ENCODE peak calls at places on chromosomes 13 and 19, in five cellular contexts. One of them, this sample, is unnamed.

GRCh38 chr13:42078113-42078769 is 29.8 kb downstream of the DGKH start:
- DNase-seq in breast epithelium: no peak
- DNase-seq in transverse colon: no peak
- DNase-seq in HCT116: no peak
- DNase-seq in GM12891: no peak
- DNase-seq in this sample: no peak

GRCh38 chr13:77533875-77534788 is 1.4 kb upstream of the SCEL start:
- DNase-seq in breast epithelium: no peak
- DNase-seq in transverse colon: no peak
- DNase-seq in HCT116: no peak
- DNase-seq in GM12891: no peak
- DNase-seq in this sample: no peak

GRCh38 chr19:57016491-57016890 is 103.3 kb upstream of the USP29 start:
- DNase-seq in breast epithelium: no peak
- DNase-seq in transverse colon: no peak
- DNase-seq in HCT116: no peak
- DNase-seq in GM12891: no peak
- DNase-seq in this sample: no peak

GRCh38 chr13:98059276-98059675 is 83.6 kb upstream of the FARP1 start:
- DNase-seq in breast epithelium: no peak
- DNase-seq in transverse colon: no peak
- DNase-seq in HCT116: no peak
- DNase-seq in GM12891: no peak
- DNase-seq in this sample: no peak

GRCh38 chr13:21557995-21558394 is 46.0 kb downstream of the MICU2 start:
- DNase-seq in breast epithelium: no peak
- DNase-seq in transverse colon: no peak
- DNase-seq in HCT116: peak
- DNase-seq in GM12891: no peak
- DNase-seq in this sample: no peak

GRCh38 chr13:99655351-99656091 is 154.2 kb downstream of the TM9SF2 start:
- DNase-seq in breast epithelium: no peak
- DNase-seq in transverse colon: no peak
- DNase-seq in HCT116: peak
- DNase-seq in GM12891: no peak
- DNase-seq in this sample: no peak

GRCh38 chr19:49677232-49677881 is at the start of gene PRMT1:
- DNase-seq in breast epithelium: no peak
- DNase-seq in transverse colon: peak
- DNase-seq in HCT116: no peak
- DNase-seq in GM12891: no peak
- DNase-seq in this sample: peak

GRCh38 chr19:42086770-42087550 is 11.0 kb downstream of the ZNF574 start:
- DNase-seq in breast epithelium: no peak
- DNase-seq in transverse colon: no peak
- DNase-seq in HCT116: no peak
- DNase-seq in GM12891: no peak
- DNase-seq in this sample: no peak

GRCh38 chr13:101305981-101306411 is 110.3 kb downstream of the NALCN start:
- DNase-seq in breast epithelium: no peak
- DNase-seq in transverse colon: no peak
- DNase-seq in HCT116: no peak
- DNase-seq in GM12891: no peak
- DNase-seq in this sample: no peak

GRCh38 chr19:8088752-8089663 is 36.4 kb downstream of the CCL25 start:
- DNase-seq in breast epithelium: no peak
- DNase-seq in transverse colon: no peak
- DNase-seq in HCT116: no peak
- DNase-seq in GM12891: no peak
- DNase-seq in this sample: no peak

GRCh38 chr13:28339419-28339818 is 155.5 kb downstream of the FLT1 start:
- DNase-seq in breast epithelium: no peak
- DNase-seq in transverse colon: no peak
- DNase-seq in HCT116: no peak
- DNase-seq in GM12891: no peak
- DNase-seq in this sample: no peak

GRCh38 chr13:102325321-102325720 is 76.5 kb downstream of the FGF14 start:
- DNase-seq in breast epithelium: no peak
- DNase-seq in transverse colon: no peak
- DNase-seq in HCT116: no peak
- DNase-seq in GM12891: no peak
- DNase-seq in this sample: no peak

GRCh38 chr13:35014606-35015005 is 72.5 kb downstream of the NBEA start:
- DNase-seq in breast epithelium: no peak
- DNase-seq in transverse colon: no peak
- DNase-seq in HCT116: no peak
- DNase-seq in GM12891: no peak
- DNase-seq in this sample: no peak

GRCh38 chr13:107238262-107238661 is 670.3 kb upstream of the ARGLU1 start:
- DNase-seq in breast epithelium: no peak
- DNase-seq in transverse colon: no peak
- DNase-seq in HCT116: no peak
- DNase-seq in GM12891: no peak
- DNase-seq in this sample: no peak

GRCh38 chr13:99133848-99134247 is 66.8 kb upstream of the UBAC2 start:
- DNase-seq in breast epithelium: no peak
- DNase-seq in transverse colon: no peak
- DNase-seq in HCT116: no peak
- DNase-seq in GM12891: no peak
- DNase-seq in this sample: no peak

GRCh38 chr13:98755729-98756128 is 3.3 kb upstream of the SLC15A1 start:
- DNase-seq in breast epithelium: no peak
- DNase-seq in transverse colon: no peak
- DNase-seq in HCT116: no peak
- DNase-seq in GM12891: no peak
- DNase-seq in this sample: no peak

GRCh38 chr13:107866007-107866665 is 349.2 kb downstream of the LIG4 start:
- DNase-seq in breast epithelium: no peak
- DNase-seq in transverse colon: no peak
- DNase-seq in HCT116: no peak
- DNase-seq in GM12891: no peak
- DNase-seq in this sample: no peak

GRCh38 chr13:27004866-27005265 is 166.7 kb downstream of the USP12 start:
- DNase-seq in breast epithelium: no peak
- DNase-seq in transverse colon: no peak
- DNase-seq in HCT116: no peak
- DNase-seq in GM12891: no peak
- DNase-seq in this sample: no peak

GRCh38 chr19:21221653-21222052 is 79.8 kb downstream of the ZNF431 start:
- DNase-seq in breast epithelium: no peak
- DNase-seq in transverse colon: no peak
- DNase-seq in HCT116: no peak
- DNase-seq in GM12891: no peak
- DNase-seq in this sample: no peak

GRCh38 chr19:15213715-15214381 is 13.1 kb upstream of the NOTCH3 start:
- DNase-seq in breast epithelium: no peak
- DNase-seq in transverse colon: no peak
- DNase-seq in HCT116: no peak
- DNase-seq in GM12891: no peak
- DNase-seq in this sample: no peak

GRCh38 chr19:4815426-4816387 is 15.8 kb downstream of the TICAM1 start:
- DNase-seq in breast epithelium: peak
- DNase-seq in transverse colon: peak
- DNase-seq in HCT116: peak
- DNase-seq in GM12891: peak
- DNase-seq in this sample: peak
- TF ChIP-seq POLR2AphosphoS5 in breast epithelium: peak
- TF ChIP-seq POLR2AphosphoS5 in transverse colon: no peak
- TF ChIP-seq POLR2AphosphoS5 in HCT116: peak
- TF ChIP-seq POLR2AphosphoS5 in GM12891: peak
- TF ChIP-seq POLR2AphosphoS5 in this sample: peak

DNA sequence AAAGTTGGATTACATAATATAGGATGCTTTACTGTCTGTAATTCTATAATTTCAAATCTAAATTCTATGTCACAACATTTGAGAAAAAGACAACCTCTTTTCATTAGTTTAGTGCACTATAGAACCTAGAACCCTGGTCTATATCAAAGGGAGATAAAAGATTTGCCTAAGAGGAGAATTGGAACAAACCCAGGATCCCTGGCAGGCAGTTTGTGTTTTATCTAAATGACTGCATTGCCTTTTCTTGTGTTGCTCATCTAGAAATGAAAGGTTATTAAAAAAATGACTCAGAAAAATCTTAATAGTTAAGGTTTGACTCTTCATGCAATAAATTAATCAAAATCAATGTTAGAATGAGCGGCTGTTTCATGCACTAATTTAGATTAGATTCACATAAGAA is 96.7 kb downstream of the PCDH9 start:
- DNase-seq in breast epithelium: no peak
- DNase-seq in transverse colon: no peak
- DNase-seq in HCT116: no peak
- DNase-seq in GM12891: no peak
- DNase-seq in this sample: no peak
- TF ChIP-seq POLR2AphosphoS5 in breast epithelium: no peak
- TF ChIP-seq POLR2AphosphoS5 in transverse colon: no peak
- TF ChIP-seq POLR2AphosphoS5 in HCT116: no peak
- TF ChIP-seq POLR2AphosphoS5 in GM12891: no peak
- TF ChIP-seq POLR2AphosphoS5 in this sample: no peak

GRCh38 chr19:11560404-11560988 is 1.5 kb upstream of the ELOF1 start:
- DNase-seq in breast epithelium: no peak
- DNase-seq in transverse colon: peak
- DNase-seq in HCT116: peak
- DNase-seq in GM12891: no peak
- DNase-seq in this sample: peak
- TF ChIP-seq POLR2AphosphoS5 in breast epithelium: no peak
- TF ChIP-seq POLR2AphosphoS5 in transverse colon: no peak
- TF ChIP-seq POLR2AphosphoS5 in HCT116: no peak
- TF ChIP-seq POLR2AphosphoS5 in GM12891: no peak
- TF ChIP-seq POLR2AphosphoS5 in this sample: no peak

DNA sequence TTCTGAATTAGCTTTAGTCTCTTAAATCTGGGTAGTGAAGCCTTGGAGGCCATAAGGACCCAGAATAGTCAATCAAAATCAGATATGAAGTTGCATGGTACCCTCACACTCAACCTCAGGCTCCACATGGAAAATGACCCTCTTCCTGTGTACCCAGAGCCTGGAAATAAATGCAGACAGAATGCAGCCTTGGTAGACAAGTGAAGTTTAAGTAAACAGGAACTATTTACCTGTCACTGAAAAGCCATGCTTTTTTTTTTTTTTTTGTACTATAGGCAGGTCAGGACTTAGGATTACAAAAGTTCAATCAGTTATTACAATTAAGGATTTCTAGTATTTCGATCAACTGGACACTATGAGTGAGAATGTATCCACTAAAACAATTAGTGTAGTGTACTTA is 2654.2 kb upstream of the PCDH20 start:
- DNase-seq in breast epithelium: no peak
- DNase-seq in transverse colon: no peak
- DNase-seq in HCT116: no peak
- DNase-seq in GM12891: no peak
- DNase-seq in this sample: no peak
- TF ChIP-seq POLR2AphosphoS5 in breast epithelium: no peak
- TF ChIP-seq POLR2AphosphoS5 in transverse colon: no peak
- TF ChIP-seq POLR2AphosphoS5 in HCT116: no peak
- TF ChIP-seq POLR2AphosphoS5 in GM12891: no peak
- TF ChIP-seq POLR2AphosphoS5 in this sample: no peak

GRCh38 chr19:40424637-40425449 is 949 bp downstream of the SERTAD1 start:
- DNase-seq in breast epithelium: no peak
- DNase-seq in transverse colon: no peak
- DNase-seq in HCT116: no peak
- DNase-seq in GM12891: no peak
- DNase-seq in this sample: no peak
- TF ChIP-seq POLR2AphosphoS5 in breast epithelium: no peak
- TF ChIP-seq POLR2AphosphoS5 in transverse colon: no peak
- TF ChIP-seq POLR2AphosphoS5 in HCT116: no peak
- TF ChIP-seq POLR2AphosphoS5 in GM12891: no peak
- TF ChIP-seq POLR2AphosphoS5 in this sample: no peak

GRCh38 chr19:17726914-17727773 is 7.9 kb downstream of the MAP1S start:
- DNase-seq in breast epithelium: no peak
- DNase-seq in transverse colon: no peak
- DNase-seq in HCT116: no peak
- DNase-seq in GM12891: no peak
- DNase-seq in this sample: no peak
- TF ChIP-seq POLR2AphosphoS5 in breast epithelium: no peak
- TF ChIP-seq POLR2AphosphoS5 in transverse colon: no peak
- TF ChIP-seq POLR2AphosphoS5 in HCT116: no peak
- TF ChIP-seq POLR2AphosphoS5 in GM12891: no peak
- TF ChIP-seq POLR2AphosphoS5 in this sample: no peak

GRCh38 chr19:50909240-50910070 is 1.7 kb downstream of the KLK4 start:
- DNase-seq in breast epithelium: no peak
- DNase-seq in transverse colon: peak
- DNase-seq in HCT116: peak
- DNase-seq in GM12891: peak
- DNase-seq in this sample: no peak
- TF ChIP-seq POLR2AphosphoS5 in breast epithelium: no peak
- TF ChIP-seq POLR2AphosphoS5 in transverse colon: no peak
- TF ChIP-seq POLR2AphosphoS5 in HCT116: no peak
- TF ChIP-seq POLR2AphosphoS5 in GM12891: no peak
- TF ChIP-seq POLR2AphosphoS5 in this sample: no peak

This sample was measured in HL-60.